ENCODE peak calls at places on chromosomes 12 and 14, in ten cellular contexts. I is M059J; Y is T47D; E is activated T-helper 1 cell treated with Interleukin-2 at 50 U/mL for 16 hours; Z is thoracic aorta; T is GDM1; P is heart right ventricle; K is progenitor cell of endocrine pancreas; F is CD8-positive, alpha-beta memory T cell; A is NCI-H345. R is an unnamed sample.

GRCh38 chr12:7835766-7836165 is 36.9 kb downstream of the SLC2A14 start:
- DNase-seq in I (no peak), Y (no peak), E (no peak), Z (no peak), T (no peak), P (no peak), K (no peak), F (no peak), A (no peak), R (no peak)

GRCh38 chr12:126191037-126191891 is 1126.0 kb downstream of the AACS start:
- DNase-seq in I (no peak), Y (no peak), E (no peak), Z (no peak), T (no peak), P (no peak), K (peak), F (no peak), A (peak), R (no peak)

GRCh38 chr12:22453511-22453910 is 90.8 kb downstream of the C2CD5 start:
- DNase-seq in I (no peak), Y (no peak), E (no peak), Z (no peak), T (no peak), P (no peak), K (no peak), F (no peak), A (no peak), R (no peak)

GRCh38 chr14:24690492-24690891 is 56.5 kb upstream of the GZMB start:
- DNase-seq in I (no peak), Y (no peak), E (no peak), Z (no peak), T (no peak), P (no peak), K (no peak), F (no peak), A (no peak), R (no peak)

GRCh38 chr14:65431951-65432350 is 19.4 kb downstream of the FUT8 start:
- DNase-seq in I (peak), Y (no peak), E (no peak), Z (no peak), T (no peak), P (no peak), K (no peak), F (no peak), A (no peak), R (no peak)

GRCh38 chr14:103534576-103535061 is 5.6 kb downstream of the TRMT61A start:
- DNase-seq in I (no peak), Y (no peak), E (no peak), Z (no peak), T (no peak), P (no peak), K (no peak), F (no peak), A (no peak), R (no peak)

GRCh38 chr14:73825551-73826188 is 26.0 kb upstream of the PTGR2 start:
- DNase-seq in I (peak), Y (peak), E (peak), Z (peak), T (peak), P (peak), K (peak), F (peak), A (peak), R (peak)

GRCh38 chr12:99916555-99916954 is 68.2 kb downstream of the ANKS1B start:
- DNase-seq in I (peak), Y (no peak), E (no peak), Z (no peak), T (no peak), P (no peak), K (no peak), F (no peak), A (no peak), R (no peak)

GRCh38 chr12:130526813-130527212 is 189.1 kb downstream of the PIWIL1 start:
- DNase-seq in I (peak), Y (peak), E (no peak), Z (no peak), T (no peak), P (peak), K (peak), F (no peak), A (no peak), R (no peak)

GRCh38 chr12:75315518-75315917 is 14.6 kb downstream of the CAPS2 start:
- DNase-seq in I (peak), Y (no peak), E (no peak), Z (no peak), T (no peak), P (no peak), K (no peak), F (no peak), A (no peak), R (no peak)

GRCh38 chr12:53944907-53945847 is 6.5 kb downstream of the HOXC13 start:
- DNase-seq in I (no peak), Y (no peak), E (no peak), Z (no peak), T (no peak), P (no peak), K (no peak), F (no peak), A (no peak), R (no peak)

GRCh38 chr12:132518354-132518992 is 28.5 kb downstream of the FBRSL1 start:
- DNase-seq in I (no peak), Y (no peak), E (no peak), Z (no peak), T (no peak), P (no peak), K (no peak), F (no peak), A (no peak), R (no peak)

GRCh38 chr12:98332626-98333025 is 182.8 kb upstream of the TMPO start:
- DNase-seq in I (no peak), Y (no peak), E (no peak), Z (no peak), T (no peak), P (no peak), K (no peak), F (no peak), A (peak), R (no peak)

GRCh38 chr14:37194698-37195097 is 3.0 kb upstream of the MIPOL1 start:
- DNase-seq in I (no peak), Y (no peak), E (no peak), Z (no peak), T (no peak), P (no peak), K (no peak), F (no peak), A (no peak), R (no peak)

GRCh38 chr12:65778268-65779090 is 45.8 kb upstream of the HMGA2 start:
- DNase-seq in I (peak), Y (no peak), E (no peak), Z (no peak), T (no peak), P (no peak), K (no peak), F (no peak), A (no peak), R (no peak)

GRCh38 chr12:67593041-67593870 is 55.3 kb upstream of the DYRK2 start:
- DNase-seq in I (peak), Y (no peak), E (no peak), Z (no peak), T (no peak), P (no peak), K (peak), F (no peak), A (peak), R (no peak)

GRCh38 chr14:101064718-101065117 is 161.2 kb upstream of the RTL1 start:
- DNase-seq in I (no peak), Y (no peak), E (no peak), Z (no peak), T (no peak), P (no peak), K (no peak), F (no peak), A (no peak), R (no peak)

GRCh38 chr12:7934560-7935463 is 1.2 kb downstream of the SLC2A3 start:
- DNase-seq in I (no peak), Y (no peak), E (no peak), Z (no peak), T (no peak), P (no peak), K (no peak), F (no peak), A (no peak), R (no peak)

GRCh38 chr14:90049390-90049789 is 12.4 kb upstream of the KCNK13 start:
- DNase-seq in I (no peak), Y (no peak), E (no peak), Z (no peak), T (no peak), P (no peak), K (no peak), F (no peak), A (no peak), R (no peak)

GRCh38 chr14:64708148-64709004 is 4.2 kb downstream of the PLEKHG3 start:
- DNase-seq in I (peak), Y (no peak), E (peak), Z (no peak), T (peak), P (peak), K (peak), F (no peak), A (no peak), R (no peak)

GRCh38 chr12:57629897-57630471 is 3.0 kb downstream of the B4GALNT1 start:
- DNase-seq in I (no peak), Y (no peak), E (no peak), Z (no peak), T (no peak), P (no peak), K (no peak), F (no peak), A (no peak), R (no peak)

GRCh38 chr14:47917344-47917954 is 242.0 kb upstream of the MDGA2 start:
- DNase-seq in I (peak), Y (no peak), E (no peak), Z (no peak), T (no peak), P (no peak), K (peak), F (no peak), A (peak), R (no peak)

GRCh38 chr12:54229624-54230212 is 40.9 kb upstream of the SMUG1 start:
- DNase-seq in I (peak), Y (no peak), E (no peak), Z (no peak), T (no peak), P (no peak), K (no peak), F (no peak), A (no peak), R (no peak)

GRCh38 chr14:54627718-54628345 is 60.9 kb downstream of the SAMD4A start:
- DNase-seq in I (peak), Y (no peak), E (no peak), Z (peak), T (peak), P (peak), K (no peak), F (no peak), A (no peak), R (no peak)

GRCh38 chr12:30457621-30458289 is 237.9 kb downstream of the IPO8 start:
- DNase-seq in I (peak), Y (no peak), E (no peak), Z (no peak), T (no peak), P (no peak), K (no peak), F (no peak), A (peak), R (no peak)

GRCh38 chr14:73977896-73978295 is 27.8 kb downstream of the COQ6 start:
- DNase-seq in I (peak), Y (no peak), E (no peak), Z (no peak), T (no peak), P (no peak), K (no peak), F (no peak), A (no peak), R (no peak)

GRCh38 chr12:121992059-121992879 is 29.4 kb upstream of the BCL7A start:
- DNase-seq in I (peak), Y (no peak), E (peak), Z (no peak), T (peak), P (no peak), K (no peak), F (no peak), A (no peak), R (no peak)

R was measured in omental fat pad.